ENCODE peak calls at places on chromosomes 6 and 20, in five cellular contexts. K is PC-3, R is NT2/D1, O is adrenal gland, S is sigmoid colon. V is an unnamed sample.

GRCh38 chr20:35663813-35664543 is 722 bp downstream of the CPNE1 start:
- DNase-seq in K (peak; percentile 28), R (peak; percentile 47), O (peak; percentile 50), S (no peak), V (peak; percentile 39)

GRCh38 chr6:157108923-157109322 is 214.4 kb downstream of the TMEM242 start:
- DNase-seq in K (no peak), R (no peak), O (no peak), S (no peak), V (no peak)

GRCh38 chr6:35377002-35377401 is 34.6 kb downstream of the PPARD start:
- DNase-seq in K (no peak), R (no peak), O (no peak), S (no peak), V (no peak)

GRCh38 chr6:158669145-158670035 is 19.5 kb downstream of the SYTL3 start:
- DNase-seq in K (no peak), R (no peak), O (no peak), S (no peak), V (no peak)

GRCh38 chr20:23047738-23048214 is 1.7 kb downstream of the THBD start:
- DNase-seq in K (no peak), R (no peak), O (no peak), S (no peak), V (no peak)

GRCh38 chr6:68468244-68468884 is 166.7 kb upstream of the ADGRB3 start:
- DNase-seq in K (peak; percentile 52), R (peak; percentile 1), O (no peak), S (no peak), V (no peak)

GRCh38 chr20:23305098-23305497 is 45.5 kb upstream of the NXT1 start:
- DNase-seq in K (no peak), R (no peak), O (no peak), S (peak; percentile 69), V (peak; percentile 36)

GRCh38 chr20:61860588-61860987 is 205.1 kb downstream of the TAF4 start:
- DNase-seq in K (no peak), R (no peak), O (no peak), S (no peak), V (no peak)

GRCh38 chr20:12970372-12970821 is 38.4 kb upstream of the SPTLC3 start:
- DNase-seq in K (peak; percentile 84), R (peak; percentile 6), O (peak; percentile 26), S (no peak), V (no peak)

GRCh38 chr6:167290786-167291622 is at the start of gene UNC93A:
- DNase-seq in K (no peak), R (no peak), O (no peak), S (no peak), V (no peak)

GRCh38 chr6:119032428-119032827 is 46.0 kb downstream of the FAM184A start:
- DNase-seq in K (no peak), R (no peak), O (no peak), S (no peak), V (no peak)

GRCh38 chr6:163585932-163586437 is 171.5 kb downstream of the QKI start:
- DNase-seq in K (peak; percentile 74), R (no peak), O (no peak), S (peak; percentile 78), V (peak; percentile 81)

GRCh38 chr6:117906905-117907599 is at the start of gene SLC35F1:
- DNase-seq in K (no peak), R (peak; percentile 55), O (peak; percentile 56), S (no peak), V (peak; percentile 25)

GRCh38 chr6:39370021-39370420 is 47.5 kb upstream of the KCNK16 start:
- DNase-seq in K (no peak), R (no peak), O (no peak), S (no peak), V (no peak)

GRCh38 chr20:61646453-61646852 is 394.4 kb downstream of the CDH4 start:
- DNase-seq in K (no peak), R (no peak), O (no peak), S (no peak), V (no peak)

GRCh38 chr6:74087898-74088297 is 391.9 kb downstream of the CD109 start:
- DNase-seq in K (peak; percentile 50), R (no peak), O (no peak), S (no peak), V (no peak)

GRCh38 chr6:31827286-31828079 is at the start of gene HSPA1B:
- DNase-seq in K (peak; percentile 99), R (peak; percentile 97), O (peak; percentile 99), S (peak; percentile 100), V (peak; percentile 98)

GRCh38 chr6:22825210-22825609 is 255.8 kb downstream of the HDGFL1 start:
- DNase-seq in K (no peak), R (no peak), O (no peak), S (no peak), V (no peak)

GRCh38 chr6:148395583-148396101 is 53.0 kb downstream of the SASH1 start:
- DNase-seq in K (no peak), R (no peak), O (no peak), S (no peak), V (peak; percentile 80)

GRCh38 chr6:166334878-166335277 is 7.5 kb downstream of the SFT2D1 start:
- DNase-seq in K (no peak), R (no peak), O (no peak), S (no peak), V (no peak)

GRCh38 chr6:142474446-142475289 is 172.9 kb downstream of the ADGRG6 start:
- DNase-seq in K (peak; percentile 78), R (peak; percentile 49), O (peak; percentile 15), S (no peak), V (peak; percentile 59)

GRCh38 chr6:900716-901605 is 208.0 kb upstream of the EXOC2 start:
- DNase-seq in K (no peak), R (no peak), O (no peak), S (no peak), V (no peak)

DNA sequence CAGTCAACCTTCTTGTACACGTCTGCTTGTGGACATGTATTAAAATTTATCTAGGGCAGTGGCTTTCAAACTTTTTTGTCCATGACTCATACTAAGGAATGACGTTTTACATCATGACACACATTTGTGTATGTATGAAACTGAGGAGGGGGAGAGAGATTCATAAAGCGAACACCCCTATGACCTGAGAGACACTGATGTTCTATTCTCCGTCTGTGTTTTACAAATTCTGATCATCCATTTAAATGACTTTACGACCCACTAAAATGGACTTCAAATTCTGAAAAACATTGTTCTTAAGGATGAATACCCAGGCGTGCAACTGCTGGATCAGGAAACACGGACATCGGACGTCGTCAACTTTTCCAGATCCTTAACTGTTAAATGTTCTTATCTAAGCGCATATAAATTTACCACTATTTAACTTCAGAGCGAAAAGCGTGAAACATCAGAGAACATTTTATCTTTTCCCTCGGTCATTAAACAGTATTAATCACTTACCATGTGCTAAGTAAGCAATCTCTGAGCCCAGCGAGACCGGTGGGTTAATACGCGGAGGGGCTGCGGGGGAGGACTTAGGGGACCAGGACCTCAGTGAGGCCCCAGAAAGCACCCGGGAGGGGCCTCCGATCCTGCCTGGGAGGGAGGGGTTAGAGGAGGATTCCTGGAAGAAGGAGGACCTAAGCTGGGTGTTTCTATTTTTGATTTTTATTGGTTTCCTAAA is 1.2 kb downstream of the PLAGL1 start:
- DNase-seq in K (peak; percentile 74), R (no peak), O (peak; percentile 38), S (no peak), V (peak; percentile 9)
- H3K4me3 ChIP-seq in K (peak overlapping the region; percentile 90), R (peak overlapping the region; percentile 22), O (peak overlapping the region; percentile 22), S (peak overlapping the region; percentile 66), V (peak overlapping the region; percentile 54)

GRCh38 chr6:160036331-160036695 is 67.4 kb downstream of the IGF2R start:
- DNase-seq in K (no peak), R (no peak), O (no peak), S (no peak), V (no peak)

GRCh38 chr6:160035241-160035640 is 66.4 kb downstream of the IGF2R start:
- DNase-seq in K (no peak), R (no peak), O (no peak), S (no peak), V (no peak)

GRCh38 chr6:160035693-160036330 is 66.9 kb downstream of the IGF2R start:
- DNase-seq in K (no peak), R (no peak), O (no peak), S (no peak), V (no peak)

GRCh38 chr6:160032538-160032937 is 63.7 kb downstream of the IGF2R start:
- DNase-seq in K (no peak), R (no peak), O (no peak), S (no peak), V (no peak)

GRCh38 chr6:160034346-160034930 is 65.6 kb downstream of the IGF2R start:
- DNase-seq in K (no peak), R (no peak), O (no peak), S (no peak), V (no peak)
- H3K36me3 ChIP-seq in K (peaks cover 37% of the 10 kb centered on the region), R (peaks cover 63% of the 10 kb centered on the region), O (no peaks in the 10 kb centered on the region), S (peaks cover 63% of the 10 kb centered on the region), V (peaks cover 24% of the 10 kb centered on the region)

GRCh38 chr6:27255866-27256265 is 8.4 kb downstream of the PRSS16 start:
- DNase-seq in K (no peak), R (no peak), O (no peak), S (no peak), V (no peak)

GRCh38 chr6:27260339-27260738 is 12.8 kb downstream of the PRSS16 start:
- DNase-seq in K (no peak), R (no peak), O (no peak), S (no peak), V (peak; percentile 19)

GRCh38 chr6:27263886-27264285 is 16.4 kb downstream of the PRSS16 start:
- DNase-seq in K (no peak), R (no peak), O (no peak), S (no peak), V (no peak)

DNA sequence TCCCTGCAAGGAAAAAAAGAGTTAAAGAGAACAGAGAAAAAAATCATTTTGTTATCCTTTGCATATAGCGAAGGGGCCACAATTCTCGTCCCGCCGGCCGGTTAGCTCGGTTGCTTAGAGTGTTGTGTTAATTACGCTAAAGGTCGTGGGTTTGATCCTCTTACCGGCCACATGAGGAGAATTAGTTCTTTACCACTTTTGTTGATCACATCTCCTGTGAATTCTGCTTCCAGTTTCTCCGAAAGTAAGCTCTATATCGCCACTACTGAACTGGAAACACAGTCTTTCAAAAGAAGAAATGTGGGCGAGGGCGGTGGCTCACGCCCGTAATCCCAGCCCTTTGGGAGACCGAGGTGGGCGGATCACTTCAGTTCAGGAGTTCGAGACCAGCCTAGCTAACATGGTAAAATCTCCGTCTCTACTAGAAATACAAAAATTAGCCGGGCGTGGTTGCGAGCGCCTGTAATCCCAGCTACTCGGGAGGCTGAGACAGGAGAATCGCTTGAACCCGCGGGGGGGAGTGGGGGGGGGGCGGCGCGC is 13.4 kb downstream of the PRSS16 start:
- DNase-seq in K (no peak), R (no peak), O (no peak), S (no peak), V (peak; percentile 6)
- H3K4me3 ChIP-seq in K (no peak overlapping the region), R (peak overlapping the region; percentile 31), O (no peak overlapping the region), S (no peak overlapping the region), V (peak overlapping the region; percentile 32)

GRCh38 chr6:53517021-53517420 is 27.9 kb downstream of the GCLC start:
- DNase-seq in K (peak; percentile 40), R (no peak), O (peak; percentile 40), S (no peak), V (peak; percentile 35)
- H3K36me3 ChIP-seq in K (peaks cover 36% of the 10 kb centered on the region), R (peaks cover 35% of the 10 kb centered on the region), O (no peaks in the 10 kb centered on the region), S (peaks cover 36% of the 10 kb centered on the region), V (no peaks in the 10 kb centered on the region)

DNA sequence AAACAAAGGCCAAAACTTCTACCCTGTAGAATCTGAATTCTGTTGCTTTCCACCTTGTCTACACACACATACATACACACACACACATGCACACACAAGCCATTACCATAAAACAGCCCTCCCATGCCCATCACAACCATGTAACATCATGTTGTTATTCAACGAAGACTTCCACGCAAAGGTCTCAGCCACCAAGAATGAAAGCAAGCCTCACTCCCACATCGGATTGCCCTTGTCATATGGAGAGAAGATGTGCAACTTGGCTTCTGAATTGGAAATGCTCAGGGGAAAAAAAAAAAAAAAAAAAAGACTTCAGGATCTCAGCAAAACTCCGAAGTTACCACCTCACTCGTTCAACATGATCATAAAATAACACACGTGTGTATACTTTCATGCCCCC is 479.3 kb upstream of the JARID2 start:
- DNase-seq in K (no peak), R (no peak), O (no peak), S (no peak), V (no peak)
- H3K4me3 ChIP-seq in K (no peak overlapping the region), R (no peak overlapping the region), O (no peak overlapping the region), S (no peak overlapping the region), V (no peak overlapping the region)

V was measured in MG63.